ENCODE peak calls at places on chromosomes 11 and 22, in five cellular contexts. G is A673, V is thoracic aorta, H is uterus, N is Peyer's patch. S is an unnamed sample.

GRCh38 chr11:1827095-1827797 is 7.5 kb upstream of the SYT8 start:
- DNase-seq in G (peak; percentile 60), V (peak; percentile 66), H (no peak), N (peak; percentile 62), S (peak; percentile 92)

GRCh38 chr11:89125298-89125697 is 52.4 kb upstream of the TYR start:
- DNase-seq in G (no peak), V (no peak), H (no peak), N (no peak), S (no peak)

GRCh38 chr11:2158291-2158737 is 2.7 kb downstream of the INS start:
- DNase-seq in G (no peak), V (no peak), H (no peak), N (no peak), S (no peak)

GRCh38 chr11:63595296-63595695 is 18.9 kb downstream of the PLAAT3 start:
- DNase-seq in G (no peak), V (no peak), H (no peak), N (no peak), S (no peak)

GRCh38 chr11:59199546-59200420 is 12.9 kb downstream of the MPEG1 start:
- DNase-seq in G (no peak), V (no peak), H (no peak), N (no peak), S (no peak)

GRCh38 chr11:94450061-94450460 is 43.6 kb downstream of the MRE11 start:
- DNase-seq in G (no peak), V (no peak), H (no peak), N (no peak), S (no peak)

GRCh38 chr11:34656062-34656720 is 35.3 kb downstream of the EHF start:
- DNase-seq in G (no peak), V (no peak), H (no peak), N (no peak), S (no peak)

GRCh38 chr11:2593393-2593950 is 106.3 kb downstream of the KCNQ1OT1 start:
- DNase-seq in G (no peak), V (no peak), H (no peak), N (no peak), S (no peak)

GRCh38 chr11:117316197-117316961 is at the start of gene BACE1:
- DNase-seq in G (peak; percentile 93), V (peak; percentile 33), H (peak; percentile 84), N (peak; percentile 77), S (peak; percentile 87)

GRCh38 chr11:8593935-8594909 is at the start of gene STK33:
- DNase-seq in G (no peak), V (no peak), H (peak; percentile 39), N (peak; percentile 70), S (no peak)

GRCh38 chr22:43113516-43114251 is 3.1 kb downstream of the BIK start:
- DNase-seq in G (peak; percentile 83), V (no peak), H (no peak), N (no peak), S (no peak)

GRCh38 chr11:64358907-64359711 is at the start of gene RPS6KA4:
- DNase-seq in G (peak; percentile 70), V (no peak), H (peak; percentile 75), N (peak; percentile 77), S (peak; percentile 83)

GRCh38 chr11:72736452-72737069 is 15.6 kb downstream of the ARAP1 start:
- DNase-seq in G (peak; percentile 59), V (no peak), H (no peak), N (peak; percentile 85), S (no peak)

GRCh38 chr11:47395225-47396048 is 13.0 kb upstream of the SLC39A13 start:
- DNase-seq in G (no peak), V (no peak), H (no peak), N (no peak), S (no peak)

GRCh38 chr11:35761887-35762286 is 99.3 kb downstream of the TRIM44 start:
- DNase-seq in G (no peak), V (no peak), H (no peak), N (no peak), S (no peak)

GRCh38 chr11:44005076-44005800 is 42.5 kb upstream of the ACCSL start:
- DNase-seq in G (peak; percentile 68), V (no peak), H (no peak), N (peak; percentile 30), S (peak; percentile 68)

GRCh38 chr11:78417175-78417887 is at the start of gene GAB2:
- DNase-seq in G (no peak), V (no peak), H (no peak), N (peak; percentile 66), S (peak; percentile 77)

GRCh38 chr11:11003226-11003625 is 145.4 kb upstream of the ZBED5 start:
- DNase-seq in G (no peak), V (no peak), H (no peak), N (no peak), S (no peak)

GRCh38 chr11:14544611-14545010 is 24.4 kb upstream of the PSMA1 start:
- DNase-seq in G (no peak), V (no peak), H (no peak), N (no peak), S (no peak)

GRCh38 chr11:43806976-43807375 is 73.7 kb upstream of the ALKBH3 start:
- DNase-seq in G (no peak), V (no peak), H (no peak), N (no peak), S (no peak)

GRCh38 chr11:17498058-17498457 is 21.4 kb upstream of the ABCC8 start:
- DNase-seq in G (no peak), V (no peak), H (no peak), N (no peak), S (no peak)

GRCh38 chr22:46753360-46753759 is 9.1 kb upstream of the TBC1D22A start:
- DNase-seq in G (no peak), V (no peak), H (no peak), N (no peak), S (no peak)

GRCh38 chr11:75265851-75266531 is 25.4 kb downstream of the TPBGL start:
- DNase-seq in G (no peak), V (no peak), H (no peak), N (peak; percentile 44), S (peak; percentile 71)

GRCh38 chr11:113147249-113147648 is 167.1 kb upstream of the TTC12 start:
- DNase-seq in G (no peak), V (no peak), H (no peak), N (no peak), S (no peak)

GRCh38 chr11:130383363-130384168 is 44.8 kb downstream of the ADAMTS8 start:
- DNase-seq in G (no peak), V (no peak), H (no peak), N (no peak), S (no peak)

GRCh38 chr22:36182056-36182455 is 19.6 kb downstream of the APOL4 start:
- DNase-seq in G (no peak), V (no peak), H (no peak), N (no peak), S (no peak)

GRCh38 chr22:36184433-36185035 is 17.1 kb downstream of the APOL4 start:
- DNase-seq in G (peak; percentile 81), V (no peak), H (peak; percentile 63), N (no peak), S (no peak)

GRCh38 chr22:36182871-36183270 is 18.7 kb downstream of the APOL4 start:
- DNase-seq in G (no peak), V (no peak), H (no peak), N (no peak), S (no peak)

GRCh38 chr22:36183446-36183845 is 18.2 kb downstream of the APOL4 start:
- DNase-seq in G (no peak), V (no peak), H (no peak), N (no peak), S (no peak)

GRCh38 chr22:36185828-36186624 is 15.6 kb downstream of the APOL4 start:
- DNase-seq in G (no peak), V (no peak), H (no peak), N (no peak), S (no peak)
- TF ChIP-seq CTCF in G (peak; percentile 21), V (no peak), H (no peak), N (no peak), S (no peak)

DNA sequence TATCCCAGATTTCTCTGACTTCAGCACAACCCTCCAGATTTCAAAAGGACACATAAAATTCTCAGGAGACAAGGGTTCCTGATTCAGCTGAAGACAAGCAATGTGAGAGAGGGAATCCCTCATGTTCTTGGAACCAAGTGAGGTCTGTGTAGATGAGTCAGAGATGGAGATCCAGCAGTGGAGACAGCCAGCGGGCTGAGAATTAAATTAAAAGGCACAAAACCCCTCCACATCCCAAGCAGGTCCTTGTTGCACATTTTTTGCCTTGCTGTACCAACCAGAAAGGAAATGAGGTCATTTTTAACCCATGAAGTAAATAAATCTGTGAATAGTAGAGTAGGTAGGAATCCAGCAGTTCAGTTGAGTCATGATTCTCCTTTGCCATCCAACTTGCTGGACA is 9.7 kb downstream of the MTNR1B start:
- DNase-seq in G (peak; percentile 77), V (no peak), H (no peak), N (no peak), S (no peak)
- H3K4me3 ChIP-seq in G (no peak overlapping the region), V (no peak overlapping the region), H (no peak overlapping the region), N (no peak overlapping the region), S (no peak overlapping the region)

GRCh38 chr11:27124514-27125264 is 84.1 kb downstream of the BBOX1 start:
- DNase-seq in G (peak; percentile 49), V (no peak), H (no peak), N (no peak), S (no peak)
- TF ChIP-seq CTCF in G (peak; percentile 54), V (no peak), H (no peak), N (peak; percentile 33), S (no peak)

GRCh38 chr11:85682330-85683305 is 3.4 kb downstream of the CCDC89 start:
- DNase-seq in G (peak; percentile 37), V (no peak), H (peak; percentile 76), N (peak; percentile 68), S (no peak)
- H3K4me3 ChIP-seq in G (peak overlapping the region; percentile 45), V (peak overlapping the region; percentile 84), H (peak overlapping the region; percentile 55), N (peak overlapping the region; percentile 50), S (peak overlapping the region; percentile 74)

DNA sequence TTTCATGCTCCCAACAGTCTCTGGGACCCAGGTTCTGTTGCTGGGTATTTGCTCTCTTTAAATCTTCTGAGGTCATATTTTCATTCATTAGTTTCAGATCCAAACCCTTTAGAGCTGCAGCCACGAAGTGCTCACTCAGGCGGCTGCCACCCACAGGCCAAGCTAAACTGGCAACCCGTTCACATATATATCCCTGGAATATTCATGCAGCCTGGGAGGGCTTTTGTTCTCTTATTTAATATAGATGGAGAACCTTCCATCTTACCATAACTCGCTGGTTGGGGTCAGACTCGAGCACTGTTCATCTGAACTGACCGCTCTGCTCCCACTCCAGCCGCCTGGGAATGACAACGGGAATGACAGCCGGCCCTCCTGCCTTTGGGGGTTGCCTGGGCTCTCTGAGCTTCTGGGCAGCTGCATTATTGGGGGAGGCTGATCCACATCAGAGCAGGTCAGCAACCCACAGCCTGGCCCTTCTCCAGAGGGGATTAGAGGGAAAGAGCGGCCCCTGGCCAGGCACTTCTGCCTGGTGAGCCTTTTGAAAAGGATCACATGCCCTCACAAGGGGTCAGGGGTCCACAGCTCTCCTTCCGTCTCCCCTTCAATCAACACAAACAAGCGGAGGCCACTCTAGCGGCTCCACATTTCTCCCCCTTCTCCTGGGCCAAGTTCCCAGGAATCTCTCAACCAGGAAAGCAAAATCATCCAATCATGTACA is 11.9 kb downstream of the TMEM184B start:
- DNase-seq in G (no peak), V (no peak), H (no peak), N (no peak), S (no peak)
- TF ChIP-seq CTCF in G (no peak), V (peak; percentile 13), H (no peak), N (no peak), S (no peak)

S was measured in coronary artery.